ENCODE peak calls at places on chromosomes 3 and 15, in seven cellular contexts. I, Q, R, C, O, A and G are unnamed samples. For H3K4me1, the result is how much of the 10 kb centered on the place peaks cover.

GRCh38 chr3:113695818-113696645 is at the start of gene USF3:
- DNase-seq in A (peak), O (peak), I (peak), R (peak), Q (no peak), C (peak), G (peak)

GRCh38 chr3:7728566-7729519 is 772.8 kb upstream of the LMCD1 start:
- DNase-seq in Q (no peak), C (no peak), R (no peak), I (no peak), A (peak), O (no peak), G (no peak)

GRCh38 chr15:23074684-23075083 is 35.3 kb upstream of the TUBGCP5 start:
- DNase-seq in O (no peak), Q (no peak), I (no peak), C (no peak), R (no peak), A (no peak), G (no peak)

GRCh38 chr15:70033109-70033508 is 64.6 kb downstream of the TLE3 start:
- DNase-seq in A (no peak), C (no peak), Q (no peak), I (no peak), O (peak), R (no peak), G (no peak)

GRCh38 chr3:164302622-164303021 is 775.7 kb downstream of the SI start:
- DNase-seq in R (no peak), O (no peak), C (no peak), I (no peak), A (no peak), Q (no peak), G (no peak)

GRCh38 chr15:90838066-90838465 is 30.3 kb upstream of the FURIN start:
- DNase-seq in I (peak), O (no peak), R (no peak), Q (no peak), A (no peak), C (no peak), G (no peak)

GRCh38 chr3:44529927-44530326 is 25.1 kb upstream of the ZKSCAN7 start:
- DNase-seq in A (peak), O (no peak), R (no peak), C (no peak), I (no peak), Q (no peak), G (no peak)

GRCh38 chr3:119637679-119638525 is 22.5 kb downstream of the POPDC2 start:
- DNase-seq in R (no peak), C (peak), Q (no peak), A (no peak), O (peak), I (no peak), G (no peak)

GRCh38 chr15:74228723-74229081 is 7.4 kb upstream of the CCDC33 start:
- DNase-seq in O (peak), Q (no peak), C (no peak), R (no peak), A (peak), I (no peak), G (no peak)

GRCh38 chr3:140250010-140250825 is 315.2 kb downstream of the CLSTN2 start:
- DNase-seq in Q (no peak), C (no peak), A (no peak), O (no peak), I (no peak), R (no peak), G (no peak)

GRCh38 chr3:125267460-125267859 is 54.9 kb upstream of the SLC12A8 start:
- DNase-seq in C (no peak), Q (no peak), O (no peak), R (no peak), I (no peak), A (no peak), G (no peak)

GRCh38 chr15:74443100-74443909 is 9.5 kb upstream of the SEMA7A start:
- DNase-seq in I (no peak), C (no peak), O (no peak), R (no peak), Q (no peak), A (no peak), G (no peak)

GRCh38 chr15:48442011-48442410 is 110.8 kb downstream of the DUT start:
- DNase-seq in R (no peak), C (no peak), I (no peak), O (no peak), Q (no peak), A (no peak), G (no peak)

GRCh38 chr15:48435356-48435755 is 104.1 kb downstream of the DUT start:
- DNase-seq in C (no peak), Q (no peak), A (no peak), O (no peak), R (no peak), I (no peak), G (no peak)

GRCh38 chr15:48437178-48437577 is 105.9 kb downstream of the DUT start:
- DNase-seq in Q (no peak), R (no peak), I (no peak), O (no peak), A (no peak), C (no peak), G (no peak)

DNA sequence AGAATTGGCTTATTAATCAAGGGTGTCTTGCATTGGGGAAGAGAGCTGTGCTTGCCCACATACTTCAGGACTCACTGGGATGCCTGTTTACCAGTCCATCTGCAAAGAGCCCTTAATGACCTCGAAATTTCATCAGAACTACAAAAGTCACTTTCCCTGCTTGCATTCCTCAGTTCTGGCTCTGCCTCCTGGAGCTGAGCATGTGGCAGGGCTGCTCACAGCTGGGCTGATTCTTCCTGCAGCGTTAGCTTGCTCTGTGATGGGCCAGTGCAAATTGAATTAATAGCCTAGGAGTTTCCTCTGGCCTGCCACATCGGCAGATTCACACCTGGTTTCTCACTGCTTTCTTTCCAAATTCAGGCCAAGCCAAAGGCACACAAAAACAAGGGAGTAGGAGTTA is 108.9 kb downstream of the DUT start:
- DNase-seq in Q (no peak), A (peak), R (no peak), I (no peak), C (no peak), O (no peak), G (no peak)
- TF ChIP-seq POLR2AphosphoS5 in Q (no peak), A (no peak), R (no peak), I (no peak), C (no peak), O (no peak), G (no peak)

GRCh38 chr3:123078101-123078500 is 11.3 kb downstream of the PDIA5 start:
- DNase-seq in A (no peak), R (no peak), O (no peak), C (no peak), I (no peak), Q (no peak), G (no peak)
- H3K4me1 ChIP-seq in A (under half), R (under half), O (under half), C (under half), I (under half), Q (half or more), G (under half)

GRCh38 chr3:195914648-195915473 is 6.5 kb upstream of the TNK2 start:
- DNase-seq in O (peak), A (peak), I (peak), R (peak), Q (peak), C (peak), G (peak)
- TF ChIP-seq POLR2AphosphoS5 in O (peak), A (peak), I (peak), R (peak), Q (no peak), C (no peak), G (no peak)

GRCh38 chr15:50933353-50933752 is 24.9 kb downstream of the AP4E1 start:
- DNase-seq in O (no peak), R (no peak), C (no peak), A (no peak), Q (no peak), I (no peak), G (no peak)

GRCh38 chr15:50943623-50944022 is 35.1 kb downstream of the AP4E1 start:
- DNase-seq in Q (no peak), O (no peak), I (no peak), R (no peak), C (no peak), A (no peak), G (no peak)

GRCh38 chr15:50939911-50940310 is 31.4 kb downstream of the AP4E1 start:
- DNase-seq in I (no peak), Q (no peak), C (no peak), A (no peak), O (no peak), R (no peak), G (no peak)

GRCh38 chr15:50940506-50940905 is 32.0 kb downstream of the AP4E1 start:
- DNase-seq in C (no peak), A (no peak), R (no peak), I (no peak), O (no peak), Q (no peak), G (no peak)

GRCh38 chr15:50938525-50938924 is 30.0 kb downstream of the AP4E1 start:
- DNase-seq in I (no peak), A (no peak), Q (no peak), R (no peak), O (no peak), C (no peak), G (no peak)
- H3K4me1 ChIP-seq in I (under half), A (under half), Q (under half), R (under half), O (under half), C (under half), G (under half)

GRCh38 chr3:14803981-14804834 is 14.6 kb upstream of the FGD5 start:
- DNase-seq in O (peak), R (no peak), Q (no peak), C (no peak), I (no peak), A (peak), G (no peak)
- TF ChIP-seq POLR2AphosphoS5 in O (no peak), R (no peak), Q (no peak), C (no peak), I (no peak), A (no peak), G (no peak)

GRCh38 chr15:85531083-85531482 is 150.7 kb downstream of the AKAP13 start:
- DNase-seq in O (no peak), I (no peak), Q (no peak), C (no peak), R (no peak), A (no peak), G (no peak)

GRCh38 chr15:85530079-85530478 is 149.7 kb downstream of the AKAP13 start:
- DNase-seq in C (no peak), A (peak), Q (no peak), R (no peak), I (no peak), O (no peak), G (no peak)

GRCh38 chr15:85532689-85533088 is 152.3 kb downstream of the AKAP13 start:
- DNase-seq in R (no peak), C (no peak), Q (no peak), O (no peak), I (no peak), A (no peak), G (peak)

GRCh38 chr15:85539491-85539890 is 159.1 kb downstream of the AKAP13 start:
- DNase-seq in Q (no peak), O (no peak), I (no peak), C (no peak), R (no peak), A (no peak), G (no peak)

DNA sequence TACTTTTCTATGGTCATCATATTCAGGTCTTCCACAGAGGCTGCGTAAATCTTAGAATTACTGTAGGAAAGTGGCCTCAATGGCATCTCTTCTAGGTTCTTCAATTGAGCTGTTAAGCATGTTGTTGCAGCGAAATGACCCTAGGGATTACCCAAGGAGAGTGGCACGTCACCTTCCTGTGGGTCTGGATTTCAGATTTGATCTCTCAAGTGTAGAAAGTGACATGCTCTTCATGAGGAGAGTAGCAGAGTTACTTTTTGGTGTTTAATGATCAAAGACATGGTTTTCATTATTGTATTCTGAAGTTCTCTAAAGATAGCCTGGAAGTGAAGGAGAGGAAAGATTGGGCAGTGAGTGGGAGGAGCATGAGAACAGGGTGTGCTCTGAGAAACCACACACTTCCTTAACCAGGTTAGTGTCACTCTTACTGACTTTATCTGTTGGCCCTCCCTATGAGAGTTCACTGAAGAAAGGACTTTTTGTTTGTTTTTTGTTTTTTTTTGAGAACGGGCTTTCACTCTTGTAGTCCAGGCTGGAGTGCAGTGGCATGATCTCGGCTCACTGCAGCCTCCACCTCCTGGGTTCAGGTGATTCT is 153.6 kb downstream of the AKAP13 start:
- DNase-seq in C (no peak), O (no peak), I (peak), R (no peak), Q (no peak), A (no peak), G (no peak)
- H3K4me1 ChIP-seq in C (under half), O (under half), I (under half), R (under half), Q (under half), A (under half), G (half or more)